ENCODE peak calls at places on chromosomes 3 and 15, in four cellular contexts. H is K562, O is GM12878, F is HepG2. T is an unnamed sample.

GRCh38 chr15:74901612-74902063 is 5.0 kb downstream of the FAM219B start:
- DNase-seq in H (peak), O (no peak), F (peak), T (peak)

GRCh38 chr3:46096336-46096735 is 69.1 kb upstream of the XCR1 start:
- DNase-seq in H (no peak), O (no peak), F (no peak), T (no peak)

GRCh38 chr15:98177950-98178848 is 217.7 kb downstream of the ARRDC4 start:
- DNase-seq in H (peak), O (no peak), F (peak), T (peak)

GRCh38 chr3:23702198-23702597 is 103.6 kb upstream of the UBE2E1 start:
- DNase-seq in H (no peak), O (no peak), F (no peak), T (no peak)

GRCh38 chr15:82168296-82168695 is 94.2 kb downstream of the EFL1 start:
- DNase-seq in H (no peak), O (no peak), F (no peak), T (no peak)

GRCh38 chr3:101351834-101352233 is 31.5 kb upstream of the IMPG2 start:
- DNase-seq in H (no peak), O (no peak), F (no peak), T (no peak)

GRCh38 chr3:191282262-191283215 is 46.7 kb upstream of the CCDC50 start:
- DNase-seq in H (no peak), O (no peak), F (no peak), T (no peak)

GRCh38 chr3:33313331-33313730 is 36.1 kb downstream of the FBXL2 start:
- DNase-seq in H (no peak), O (no peak), F (no peak), T (no peak)

GRCh38 chr3:187741403-187742350 is 3.6 kb downstream of the BCL6 start:
- DNase-seq in H (peak), O (no peak), F (peak), T (no peak)

GRCh38 chr3:102394517-102394916 is 40.3 kb upstream of the ZPLD1 start:
- DNase-seq in H (no peak), O (no peak), F (no peak), T (no peak)

GRCh38 chr15:42215854-42216829 is 8.0 kb upstream of the VPS39 start:
- DNase-seq in H (no peak), O (no peak), F (no peak), T (no peak)

GRCh38 chr3:133383175-133383574 is 16.7 kb upstream of the BFSP2 start:
- DNase-seq in H (no peak), O (no peak), F (no peak), T (no peak)

GRCh38 chr15:25186411-25186810 is 231.6 kb downstream of the SNRPN start:
- DNase-seq in H (no peak), O (no peak), F (no peak), T (no peak)

GRCh38 chr3:2589336-2589969 is 490.8 kb downstream of the CNTN4 start:
- DNase-seq in H (no peak), O (no peak), F (no peak), T (no peak)

DNA sequence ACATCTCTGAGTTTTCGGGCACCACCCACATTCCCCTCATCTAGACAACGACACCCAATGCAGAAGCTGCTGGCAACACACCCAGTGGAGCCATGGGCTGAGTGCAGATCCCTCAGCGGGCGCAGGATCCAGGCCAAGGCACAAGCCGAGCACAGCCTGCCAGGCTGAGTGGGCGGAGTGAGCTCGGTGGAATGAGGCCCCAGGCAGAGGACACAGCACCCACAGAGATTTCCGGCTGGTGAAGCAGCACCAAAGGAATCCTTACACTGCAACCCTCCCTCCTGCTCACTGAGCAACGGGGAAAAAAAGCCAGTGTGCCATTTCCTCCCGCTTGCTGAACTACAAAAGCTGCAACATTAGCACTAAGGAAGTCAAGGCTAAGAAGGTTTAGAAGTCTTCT is 34.2 kb downstream of the ZMAT3 start:
- DNase-seq in H (no peak), O (no peak), F (no peak), T (no peak)
- TF ChIP-seq FOXM1 in H (no peak), O (no peak), F (no peak), T (no peak)

GRCh38 chr3:43214616-43215015 is 71.7 kb upstream of the SNRK start:
- DNase-seq in H (no peak), O (no peak), F (no peak), T (no peak)
- TF ChIP-seq TARDBP in H (no peak), O (no peak), F (no peak), T (no peak)

DNA sequence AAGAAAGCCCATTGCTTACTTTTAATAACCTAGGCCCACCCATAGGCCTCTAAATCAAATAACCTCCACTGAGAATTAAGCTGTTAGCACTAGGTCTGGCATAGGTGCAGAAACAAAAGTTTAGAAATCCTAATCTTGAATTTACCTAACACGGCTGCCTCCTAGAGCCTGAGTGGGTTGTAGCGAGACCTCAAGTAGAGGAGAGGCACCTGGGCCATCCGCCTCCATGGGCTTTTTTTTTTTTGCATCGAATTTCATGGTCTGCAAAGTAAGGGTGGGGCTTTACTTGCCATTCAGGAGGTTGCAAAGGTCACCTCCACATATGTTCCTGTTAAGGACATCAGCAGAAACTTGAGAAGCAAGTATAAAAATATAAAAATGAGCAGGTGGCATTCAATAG is 6.6 kb upstream of the TPM1 start:
- DNase-seq in H (no peak), O (no peak), F (no peak), T (no peak)
- TF ChIP-seq FOXM1 in H (no peak), O (no peak), F (no peak), T (no peak)

DNA sequence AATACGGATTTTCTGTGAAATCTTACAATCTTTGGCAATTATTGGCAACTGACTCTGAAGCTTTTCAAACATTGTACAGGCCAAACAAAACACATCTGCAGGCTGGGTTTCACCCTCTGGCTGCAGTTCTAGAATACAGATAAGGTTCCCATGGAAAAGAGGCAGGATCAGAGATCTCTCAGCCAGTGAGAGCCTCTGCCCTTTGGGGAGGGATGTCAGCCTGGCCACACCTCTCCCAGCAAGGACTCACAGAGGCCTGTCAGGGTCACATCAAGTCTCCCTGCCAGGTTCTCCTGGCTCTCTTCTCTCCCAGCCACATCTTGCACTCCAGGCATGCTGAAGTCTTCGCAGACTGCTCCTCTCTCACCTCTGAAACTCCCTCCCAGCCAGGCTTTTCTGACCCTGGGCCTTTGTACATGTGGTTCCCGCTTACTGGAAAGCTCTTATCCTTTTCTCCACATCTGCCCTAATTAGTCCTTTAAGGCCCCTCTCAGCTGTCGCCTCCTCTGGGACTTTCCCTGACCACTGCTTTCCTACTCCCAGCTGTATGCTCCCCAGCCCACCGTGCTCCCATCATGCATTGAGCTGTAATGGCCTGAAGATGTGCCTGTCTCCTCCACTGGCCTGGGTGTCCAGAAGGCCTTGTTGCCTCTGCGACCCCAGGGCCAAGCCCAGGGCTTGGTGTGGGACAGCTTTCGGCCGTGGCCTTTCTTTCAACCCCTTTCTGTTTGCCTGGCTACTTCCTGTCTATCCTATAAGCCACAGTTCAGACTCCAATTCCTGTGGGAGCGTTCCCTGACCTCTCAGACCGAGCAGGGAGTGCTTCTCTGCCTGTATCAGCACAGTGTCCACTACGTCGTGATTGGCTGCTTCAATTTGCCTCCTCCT is 4.3 kb downstream of the RBP1 start:
- DNase-seq in H (peak), O (no peak), F (peak), T (no peak)
- TF ChIP-seq TARDBP in H (no peak), O (no peak), F (no peak), T (no peak)

GRCh38 chr15:66214236-66214635 is 39.3 kb downstream of the MEGF11 start:
- DNase-seq in H (no peak), O (no peak), F (no peak), T (no peak)
- TF ChIP-seq FOXM1 in H (no peak), O (no peak), F (no peak), T (no peak)

GRCh38 chr3:49357466-49358216 is 512 bp downstream of the GPX1 start:
- DNase-seq in H (no peak), O (no peak), F (no peak), T (peak)
- TF ChIP-seq TARDBP in H (no peak), O (no peak), F (no peak), T (no peak)

DNA sequence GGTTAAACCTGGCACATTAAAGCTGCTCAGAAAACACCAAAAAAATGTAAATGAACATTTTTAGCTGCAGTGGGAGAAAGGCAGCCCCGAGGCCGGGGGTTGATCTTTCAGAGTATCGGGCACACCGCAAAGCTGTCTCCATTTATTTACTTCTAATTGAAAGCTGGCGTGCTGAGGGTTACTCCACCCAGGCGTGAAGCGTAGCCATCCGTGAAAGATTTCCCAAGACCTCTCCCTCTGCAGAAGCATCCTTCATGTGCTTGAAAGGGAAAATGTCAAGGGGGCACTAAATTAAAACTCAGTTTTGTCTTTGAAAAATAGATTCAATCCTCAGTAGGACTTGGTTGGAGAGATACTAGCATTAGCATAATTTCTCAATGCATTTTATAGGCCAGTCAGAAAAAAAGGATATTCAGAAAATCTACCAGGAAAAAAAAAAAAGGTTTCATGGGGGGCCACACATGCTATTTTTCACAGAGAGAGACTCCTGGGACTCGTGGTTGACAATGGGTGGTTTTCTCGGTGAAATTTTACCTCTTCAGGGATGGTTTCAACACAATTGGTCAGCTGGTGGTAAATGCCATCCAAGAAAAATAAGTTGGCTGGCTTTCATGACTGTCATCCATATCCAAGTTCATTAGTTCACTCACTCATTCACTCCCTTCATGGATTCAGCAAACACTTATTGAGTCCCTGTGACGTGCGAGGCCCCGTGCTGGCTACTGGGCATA is 217.5 kb downstream of the SHQ1 start:
- DNase-seq in H (no peak), O (no peak), F (no peak), T (no peak)
- TF ChIP-seq FOXM1 in H (no peak), O (no peak), F (no peak), T (no peak)

DNA sequence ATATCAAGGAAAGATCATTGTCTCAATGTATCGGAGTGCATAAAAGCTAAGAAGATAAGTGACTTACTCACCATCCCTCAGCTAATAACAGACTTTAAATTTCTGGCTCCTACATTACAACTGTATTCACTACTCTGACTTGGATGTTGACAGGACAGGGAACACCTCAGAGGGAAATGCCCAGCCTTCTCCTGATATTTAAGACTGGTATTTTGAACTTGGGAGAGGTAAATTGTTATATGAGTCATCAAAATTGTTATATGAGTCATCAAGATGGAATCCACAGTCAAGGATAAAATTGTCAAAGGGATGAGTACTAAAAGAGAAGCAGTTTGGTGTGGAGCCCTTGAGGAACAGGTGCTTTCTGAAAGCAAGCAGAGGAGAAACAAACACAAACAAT is 961.4 kb downstream of the VGLL3 start:
- DNase-seq in H (no peak), O (no peak), F (no peak), T (no peak)
- TF ChIP-seq TARDBP in H (no peak), O (no peak), F (no peak), T (no peak)

GRCh38 chr3:52688266-52688665 is 2.4 kb downstream of the GNL3 start:
- DNase-seq in H (no peak), O (no peak), F (no peak), T (no peak)

GRCh38 chr3:52684184-52684583 is 1.5 kb downstream of the PBRM1 start:
- DNase-seq in H (no peak), O (no peak), F (no peak), T (no peak)

GRCh38 chr3:52685705-52686691 is at the start of the genes GNL3 and PBRM1:
- DNase-seq in H (peak), O (peak), F (peak), T (peak)

GRCh38 chr3:52683611-52684010 is 2.1 kb downstream of the PBRM1 start:
- DNase-seq in H (no peak), O (no peak), F (no peak), T (no peak)

DNA sequence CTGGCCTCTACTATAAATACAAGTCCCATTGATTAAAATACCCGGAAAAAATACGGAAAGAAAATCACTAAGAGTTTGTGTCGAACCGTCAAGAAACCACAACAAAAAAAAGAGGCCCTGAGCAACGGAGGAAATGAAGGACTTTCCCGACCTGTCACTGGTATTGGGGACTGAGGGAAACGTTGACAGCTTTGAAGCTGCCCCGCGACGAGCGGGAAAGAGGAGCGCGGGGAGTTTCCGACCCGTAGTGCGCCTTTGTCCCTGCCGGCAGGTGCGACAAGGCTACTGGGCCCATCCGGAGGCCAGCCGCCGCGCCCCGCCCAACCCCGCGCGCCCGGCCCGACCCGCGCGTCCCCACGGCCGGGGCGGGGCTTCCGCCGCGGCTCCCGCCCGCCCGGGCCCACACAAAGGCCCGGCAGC is 418 bp downstream of the PBRM1 start:
- DNase-seq in H (no peak), O (no peak), F (peak), T (peak)
- TF ChIP-seq FOXM1 in H (no peak), O (no peak), F (no peak), T (peak)

DNA sequence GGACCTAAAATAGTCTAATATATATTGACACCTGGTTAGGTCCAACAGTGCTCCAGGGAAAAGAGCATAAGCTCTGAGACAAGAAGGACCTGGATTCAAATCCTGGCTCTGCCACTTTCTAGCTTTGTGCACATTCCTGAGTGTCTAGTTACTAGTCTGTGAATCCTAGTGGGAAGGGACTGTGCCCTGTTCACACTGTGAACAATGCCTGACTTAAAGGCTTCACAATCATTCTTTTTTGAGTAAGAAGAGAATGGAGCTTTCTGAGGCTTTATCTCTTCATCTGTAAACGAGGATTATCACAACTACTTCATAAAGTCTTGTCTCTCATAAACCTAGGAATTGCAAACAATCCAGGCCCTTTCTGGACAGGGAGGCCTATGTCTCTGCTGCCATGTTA is 235.9 kb downstream of the SOX2 start:
- DNase-seq in H (no peak), O (no peak), F (no peak), T (no peak)
- TF ChIP-seq TARDBP in H (no peak), O (no peak), F (no peak), T (no peak)